ENCODE peak calls at places on chromosomes 2 and 18, in ten cellular contexts. C, L, X, Q, V, Y, A, O, J and F are unnamed samples.

GRCh38 chr2:10094271-10094814 is 14.1 kb upstream of the CYS1 start:
- DNase-seq in X (no peak), J (no peak), V (no peak), Y (no peak), L (no peak), A (no peak), O (no peak), C (no peak), Q (no peak), F (no peak)

GRCh38 chr2:64978514-64979268 is 10.5 kb upstream of the SLC1A4 start:
- DNase-seq in X (peak; percentile 9), A (no peak), O (no peak), J (no peak), L (no peak), Y (no peak), V (no peak), Q (no peak), C (no peak), F (no peak)

GRCh38 chr2:33064349-33064801 is 117.6 kb downstream of the LTBP1 start:
- DNase-seq in O (no peak), L (no peak), A (no peak), J (no peak), X (no peak), Y (no peak), C (no peak), Q (no peak), V (no peak), F (no peak)

GRCh38 chr2:240928476-240929363 is 22.6 kb downstream of the CROCC2 start:
- DNase-seq in Y (no peak), V (no peak), L (peak; percentile 2), Q (no peak), C (no peak), A (no peak), X (no peak), J (peak; percentile 38), O (no peak), F (no peak)

GRCh38 chr2:26481705-26482104 is 3.8 kb upstream of the OTOF start:
- DNase-seq in O (no peak), Y (no peak), C (no peak), X (no peak), V (no peak), Q (no peak), J (no peak), L (no peak), A (no peak), F (no peak)

GRCh38 chr2:219578811-219579210 is 6.7 kb downstream of the INHA start:
- DNase-seq in L (no peak), V (no peak), A (no peak), O (no peak), C (no peak), Q (no peak), J (no peak), Y (no peak), X (no peak), F (no peak)

GRCh38 chr2:50838316-50838715 is 193.6 kb downstream of the NRXN1 start:
- DNase-seq in Q (no peak), C (no peak), X (no peak), J (no peak), Y (no peak), V (no peak), A (no peak), L (no peak), O (no peak), F (no peak)

GRCh38 chr18:2602844-2603243 is 31.5 kb downstream of the NDC80 start:
- DNase-seq in L (no peak), X (no peak), Y (no peak), O (no peak), C (no peak), Q (no peak), A (no peak), V (no peak), J (no peak), F (no peak)

GRCh38 chr2:181352158-181352557 is 105.0 kb upstream of the ITGA4 start:
- DNase-seq in L (no peak), X (no peak), Y (no peak), C (no peak), J (no peak), O (no peak), Q (no peak), A (no peak), V (no peak), F (no peak)

GRCh38 chr2:53075760-53076159 is 691.8 kb upstream of the CHAC2 start:
- DNase-seq in X (no peak), Y (no peak), L (peak; percentile 21), A (no peak), J (no peak), V (no peak), O (no peak), C (no peak), Q (peak; percentile 4), F (no peak)

GRCh38 chr2:47724221-47724981 is 58.5 kb upstream of the MSH6 start:
- DNase-seq in X (no peak), J (no peak), Q (no peak), V (no peak), L (no peak), O (peak; percentile 8), A (no peak), Y (no peak), C (no peak), F (no peak)

GRCh38 chr2:218002792-218003191 is at the start of gene TNS1:
- DNase-seq in Q (no peak), Y (no peak), O (peak; percentile 88), A (no peak), C (no peak), L (peak; percentile 53), X (no peak), J (peak; percentile 78), V (no peak), F (no peak)

GRCh38 chr2:68900496-68901198 is 29.4 kb upstream of the BMP10 start:
- DNase-seq in O (no peak), Q (no peak), X (no peak), V (no peak), L (no peak), A (no peak), C (no peak), Y (no peak), J (no peak), F (no peak)

GRCh38 chr2:240730506-240731326 is 39.0 kb downstream of the AQP12A start:
- DNase-seq in V (no peak), J (no peak), Y (no peak), X (no peak), A (no peak), L (no peak), Q (no peak), O (no peak), C (no peak), F (no peak)

GRCh38 chr2:119837759-119838158 is 78.0 kb downstream of the PTPN4 start:
- DNase-seq in X (no peak), C (no peak), V (no peak), A (peak; percentile 14), L (no peak), O (no peak), Q (no peak), Y (peak; percentile 46), J (no peak), F (no peak)

GRCh38 chr2:224973112-224974016 is 68.9 kb downstream of the DOCK10 start:
- DNase-seq in C (no peak), L (no peak), Q (no peak), O (no peak), J (peak; percentile 56), A (no peak), Y (no peak), X (no peak), V (no peak), F (no peak)

GRCh38 chr2:74290466-74291216 is 52.6 kb downstream of the SLC4A5 start:
- DNase-seq in A (no peak), C (peak; percentile 70), X (peak; percentile 73), L (no peak), Y (no peak), Q (no peak), O (no peak), J (no peak), V (no peak), F (no peak)

GRCh38 chr2:10057231-10058107 is 14.1 kb downstream of the KLF11 start:
- DNase-seq in V (peak; percentile 74), Y (peak; percentile 62), J (peak; percentile 76), A (no peak), L (no peak), Q (peak; percentile 69), O (peak; percentile 54), X (no peak), C (no peak), F (no peak)

GRCh38 chr2:101089419-101089818 is 61.8 kb downstream of the TBC1D8 start:
- DNase-seq in X (no peak), Y (no peak), C (no peak), L (no peak), O (no peak), A (no peak), J (no peak), V (no peak), Q (no peak), F (no peak)

GRCh38 chr18:58975296-58975695 is 110.6 kb downstream of the ZNF532 start:
- DNase-seq in C (no peak), V (no peak), L (no peak), J (peak; percentile 65), A (no peak), X (no peak), O (no peak), Q (no peak), Y (no peak), F (no peak)
- H3K4me3 ChIP-seq in C (no peak overlapping the region), V (no peak overlapping the region), L (no peak overlapping the region), J (no peak overlapping the region), A (no peak overlapping the region), X (no peak overlapping the region), O (no peak overlapping the region), Q (no peak overlapping the region), Y (no peak overlapping the region), F (no peak overlapping the region)

DNA sequence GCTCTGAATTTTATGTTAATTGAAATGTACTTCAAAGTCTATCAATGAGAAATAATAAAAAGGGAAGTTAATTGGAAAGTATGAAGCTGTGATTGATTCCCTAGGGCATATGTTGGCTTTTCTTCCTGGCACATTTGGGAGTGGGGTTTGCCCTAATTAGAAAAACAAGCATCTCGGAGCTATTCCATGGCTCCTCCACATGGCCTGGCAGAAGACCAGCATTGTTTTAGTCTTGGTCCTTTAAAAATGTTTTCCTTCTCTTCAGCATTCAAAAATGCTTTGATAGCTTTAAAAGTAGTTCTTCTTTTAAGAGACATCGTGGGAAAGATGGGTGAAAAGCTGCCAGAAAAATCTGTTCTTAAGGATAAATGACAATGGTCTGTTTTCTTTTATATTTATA is 445.5 kb upstream of the PKDCC start:
- DNase-seq in J (no peak), O (no peak), Y (no peak), Q (peak; percentile 32), C (no peak), X (no peak), V (no peak), L (no peak), A (no peak), F (no peak)
- H3K4me1 ChIP-seq in J (peaks cover 2% of the 10 kb centered on the region), O (peaks cover 15% of the 10 kb centered on the region), Y (peaks cover 15% of the 10 kb centered on the region), Q (peaks cover 31% of the 10 kb centered on the region), C (no peaks in the 10 kb centered on the region), X (no peaks in the 10 kb centered on the region), V (no peaks in the 10 kb centered on the region), L (peaks cover 14% of the 10 kb centered on the region), A (no peaks in the 10 kb centered on the region), F (no peaks in the 10 kb centered on the region)

GRCh38 chr2:109676346-109676897 is 62.3 kb downstream of the SOWAHC start:
- DNase-seq in A (no peak), Y (no peak), L (no peak), J (no peak), V (no peak), O (no peak), C (no peak), X (no peak), Q (no peak), F (no peak)
- H3K27me3 ChIP-seq in A (no peaks in the 10 kb centered on the region), Y (no peaks in the 10 kb centered on the region), L (no peaks in the 10 kb centered on the region), J (no peaks in the 10 kb centered on the region), V (no peaks in the 10 kb centered on the region), O (no peaks in the 10 kb centered on the region), C (peaks cover 2% of the 10 kb centered on the region), X (no peaks in the 10 kb centered on the region), Q (no peaks in the 10 kb centered on the region), F (no peaks in the 10 kb centered on the region)

GRCh38 chr2:231682546-231683291 is 25.6 kb upstream of the PTMA start:
- DNase-seq in Q (no peak), J (no peak), L (no peak), Y (no peak), O (no peak), A (no peak), V (no peak), X (no peak), C (no peak), F (no peak)
- H3K4me3 ChIP-seq in Q (no peak overlapping the region), J (no peak overlapping the region), L (no peak overlapping the region), Y (no peak overlapping the region), O (no peak overlapping the region), A (no peak overlapping the region), V (no peak overlapping the region), X (no peak overlapping the region), C (no peak overlapping the region), F (no peak overlapping the region)